ENCODE peak calls at places on chromosomes 12 and 14, in nine cellular contexts. K is tibial nerve, Q is heart left ventricle, Z is psoas muscle, P is stomach, O is upper lobe of right lung, L is fibroblast of lung, R is HL-60, A is PC-3. E is an unnamed sample.

GRCh38 chr12:5524769-5525436 is 93.0 kb downstream of the NTF3 start:
- DNase-seq in K (peak), Q (no peak), Z (no peak), P (no peak), O (no peak), L (no peak), R (no peak), A (no peak), E (no peak)

GRCh38 chr12:133180669-133181068 is 626 bp upstream of the ZNF268 start:
- DNase-seq in K (no peak), Q (no peak), Z (no peak), P (no peak), O (no peak), L (no peak), R (no peak), A (no peak), E (no peak)

GRCh38 chr14:24051789-24052655 is at the start of gene CARMIL3:
- DNase-seq in K (no peak), Q (peak), Z (peak), P (peak), O (peak), L (peak), R (no peak), A (peak), E (peak)

GRCh38 chr12:74415633-74416032 is 122.0 kb upstream of the ATXN7L3B start:
- DNase-seq in K (no peak), Q (no peak), Z (no peak), P (no peak), O (no peak), L (peak), R (no peak), A (peak), E (peak)

GRCh38 chr12:118035194-118036041 is 18.9 kb downstream of the RFC5 start:
- DNase-seq in K (no peak), Q (no peak), Z (no peak), P (no peak), O (no peak), L (peak), R (no peak), A (peak), E (no peak)

GRCh38 chr14:61174395-61175386 is 106.4 kb downstream of the TMEM30B start:
- DNase-seq in K (no peak), Q (no peak), Z (no peak), P (no peak), O (no peak), L (peak), R (no peak), A (peak), E (peak)

GRCh38 chr14:105568859-105569766 is 42.7 kb downstream of the TMEM121 start:
- DNase-seq in K (no peak), Q (no peak), Z (no peak), P (no peak), O (no peak), L (no peak), R (no peak), A (no peak), E (no peak)

GRCh38 chr12:116604151-116604550 is 45.0 kb downstream of the MAP1LC3B2 start:
- DNase-seq in K (peak), Q (no peak), Z (no peak), P (no peak), O (no peak), L (no peak), R (no peak), A (no peak), E (no peak)

GRCh38 chr12:120468846-120469449 is 600 bp downstream of the SRSF9 start:
- DNase-seq in K (peak), Q (no peak), Z (peak), P (peak), O (peak), L (no peak), R (no peak), A (no peak), E (peak)

GRCh38 chr12:50221228-50222008 is 54.2 kb upstream of the CERS5 start:
- DNase-seq in K (peak), Q (no peak), Z (no peak), P (no peak), O (no peak), L (peak), R (no peak), A (peak), E (no peak)

GRCh38 chr12:31687101-31687527 is 27.6 kb downstream of the ETFBKMT start:
- DNase-seq in K (no peak), Q (no peak), Z (no peak), P (no peak), O (no peak), L (no peak), R (peak), A (no peak), E (no peak)

GRCh38 chr14:66563731-66564130 is 55.8 kb downstream of the GPHN start:
- DNase-seq in K (no peak), Q (no peak), Z (no peak), P (no peak), O (no peak), L (no peak), R (no peak), A (no peak), E (no peak)

GRCh38 chr12:106226884-106227640 is 20.8 kb downstream of the CKAP4 start:
- DNase-seq in K (peak), Q (no peak), Z (no peak), P (no peak), O (no peak), L (peak), R (no peak), A (peak), E (peak)

GRCh38 chr14:96055065-96055752 is 16.0 kb downstream of the C14orf132 start:
- DNase-seq in K (no peak), Q (no peak), Z (no peak), P (peak), O (no peak), L (peak), R (no peak), A (no peak), E (no peak)

GRCh38 chr12:112979281-112979680 is 962 bp downstream of the OAS2 start:
- DNase-seq in K (no peak), Q (peak), Z (no peak), P (peak), O (no peak), L (no peak), R (no peak), A (peak), E (peak)

GRCh38 chr12:100020370-100020769 is 35.6 kb upstream of the ANKS1B start:
- DNase-seq in K (no peak), Q (no peak), Z (no peak), P (no peak), O (no peak), L (no peak), R (no peak), A (peak), E (no peak)

GRCh38 chr12:84069699-84070098 is 842.9 kb downstream of the SLC6A15 start:
- DNase-seq in K (no peak), Q (no peak), Z (no peak), P (no peak), O (no peak), L (no peak), R (no peak), A (no peak), E (no peak)

GRCh38 chr12:102201662-102202061 is 4.0 kb upstream of the PMCH start:
- DNase-seq in K (no peak), Q (no peak), Z (no peak), P (no peak), O (no peak), L (no peak), R (no peak), A (no peak), E (no peak)

GRCh38 chr12:5807090-5807414 is 138.0 kb downstream of the ANO2 start:
- DNase-seq in K (no peak), Q (no peak), Z (no peak), P (no peak), O (no peak), L (no peak), R (no peak), A (peak), E (peak)

GRCh38 chr12:122345042-122345441 is 77.4 kb downstream of the CLIP1 start:
- DNase-seq in K (no peak), Q (no peak), Z (no peak), P (no peak), O (no peak), L (no peak), R (no peak), A (no peak), E (no peak)

GRCh38 chr12:62536546-62536945 is 69.9 kb downstream of the MON2 start:
- DNase-seq in K (no peak), Q (no peak), Z (no peak), P (no peak), O (no peak), L (no peak), R (no peak), A (no peak), E (no peak)
- H3K27ac ChIP-seq in K (no peak), Q (no peak), Z (no peak), P (no peak), O (no peak), L (no peak), R (no peak), A (no peak), E (no peak)

GRCh38 chr14:29166507-29166906 is 399.9 kb downstream of the FOXG1 start:
- DNase-seq in K (no peak), Q (no peak), Z (no peak), P (no peak), O (no peak), L (no peak), R (no peak), A (peak), E (no peak)
- TF ChIP-seq CTCF in K (no peak), Q (no peak), Z (no peak), P (no peak), O (no peak), L (no peak), R (no peak), A (peak), E (no peak)

DNA sequence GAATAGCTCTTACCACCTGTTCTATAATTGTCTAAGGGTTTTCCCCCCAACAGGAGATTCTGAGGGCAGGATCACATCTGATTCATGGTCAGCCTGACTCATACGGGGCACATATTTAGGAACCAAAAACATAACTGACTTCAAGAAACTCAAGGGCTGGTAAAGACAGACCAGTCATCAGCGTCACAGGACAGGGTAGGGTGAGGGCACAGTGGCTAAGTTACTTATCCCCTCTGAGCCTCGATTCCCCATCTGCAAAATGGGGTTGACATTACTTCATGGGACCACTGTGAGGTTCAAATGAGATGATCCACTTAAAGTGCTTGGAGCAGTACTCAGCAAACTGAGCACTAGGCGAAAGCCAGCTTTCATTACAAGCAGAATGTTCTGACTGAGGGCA is 606 bp downstream of the CINP start:
- DNase-seq in K (no peak), Q (no peak), Z (no peak), P (no peak), O (no peak), L (peak), R (no peak), A (peak), E (peak)
- H3K27ac ChIP-seq in K (peak), Q (peak), Z (peak), P (peak), O (peak), L (peak), R (peak), A (peak), E (peak)

GRCh38 chr12:32921397-32921796 is 24.8 kb upstream of the PKP2 start:
- DNase-seq in K (no peak), Q (no peak), Z (no peak), P (no peak), O (no peak), L (no peak), R (no peak), A (peak), E (peak)

GRCh38 chr12:32920506-32921085 is 24.0 kb upstream of the PKP2 start:
- DNase-seq in K (no peak), Q (no peak), Z (no peak), P (no peak), O (no peak), L (no peak), R (no peak), A (peak), E (peak)

GRCh38 chr12:32917094-32917611 is 20.6 kb upstream of the PKP2 start:
- DNase-seq in K (peak), Q (no peak), Z (no peak), P (no peak), O (no peak), L (peak), R (no peak), A (peak), E (peak)

GRCh38 chr12:32922546-32923297 is 26.1 kb upstream of the PKP2 start:
- DNase-seq in K (no peak), Q (no peak), Z (no peak), P (no peak), O (no peak), L (no peak), R (no peak), A (no peak), E (no peak)

DNA sequence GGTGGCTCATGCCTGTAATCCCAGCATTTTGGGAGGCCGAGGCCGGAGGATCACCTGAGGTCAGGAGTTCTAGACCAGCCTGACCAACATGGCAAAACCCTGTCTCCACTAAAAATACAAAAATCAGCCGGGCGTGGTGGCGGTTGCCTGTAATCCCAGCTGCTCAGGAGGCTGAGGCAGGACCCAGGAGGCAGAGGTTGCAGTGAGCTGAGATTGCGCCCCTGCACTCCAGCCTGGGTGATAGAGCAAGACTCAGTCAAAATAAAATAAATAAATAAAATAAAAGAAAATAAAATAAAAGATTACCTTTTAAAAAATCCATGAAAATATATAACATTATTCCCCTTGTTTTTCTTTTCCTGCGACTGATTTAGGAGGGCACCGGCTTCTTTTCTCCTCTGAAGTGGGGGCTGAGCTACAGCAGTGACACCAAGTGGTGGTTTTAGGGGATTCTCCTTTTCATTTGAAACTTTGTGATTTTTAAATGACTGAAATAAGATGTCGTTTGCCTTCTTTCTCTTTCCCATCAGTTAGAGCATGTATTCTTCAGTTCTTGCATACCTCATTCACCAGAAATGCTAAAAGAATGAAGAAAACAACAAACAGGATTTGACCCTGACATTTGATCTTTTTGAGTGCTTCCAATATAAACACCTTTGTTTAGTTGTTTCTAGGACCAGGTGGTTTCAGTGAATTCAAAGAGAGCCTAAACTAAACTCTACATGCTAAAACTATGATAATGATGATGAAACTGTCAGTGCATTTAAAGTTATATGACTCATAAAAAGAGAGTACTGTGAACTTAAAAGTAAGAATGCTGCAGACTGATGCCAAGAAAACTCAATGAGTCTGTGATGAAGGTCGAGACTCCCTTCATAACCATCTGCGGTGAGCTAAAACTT is 22.6 kb upstream of the PKP2 start:
- DNase-seq in K (no peak), Q (no peak), Z (no peak), P (no peak), O (no peak), L (peak), R (no peak), A (peak), E (peak)
- TF ChIP-seq CTCF in K (peak), Q (peak), Z (peak), P (peak), O (peak), L (no peak), R (no peak), A (peak), E (peak)

GRCh38 chr12:132030367-132031038 is 80.8 kb downstream of the EP400 start:
- DNase-seq in K (no peak), Q (peak), Z (no peak), P (no peak), O (no peak), L (peak), R (no peak), A (peak), E (no peak)

GRCh38 chr12:132028111-132028510 is 78.4 kb downstream of the EP400 start:
- DNase-seq in K (no peak), Q (no peak), Z (no peak), P (no peak), O (no peak), L (no peak), R (no peak), A (no peak), E (no peak)

GRCh38 chr12:132026796-132027500 is 77.2 kb downstream of the EP400 start:
- DNase-seq in K (no peak), Q (no peak), Z (no peak), P (no peak), O (peak), L (no peak), R (no peak), A (no peak), E (no peak)

GRCh38 chr12:132027636-132028035 is 77.9 kb downstream of the EP400 start:
- DNase-seq in K (no peak), Q (no peak), Z (no peak), P (no peak), O (no peak), L (no peak), R (no peak), A (no peak), E (no peak)

GRCh38 chr12:132029503-132030300 is 80.0 kb downstream of the EP400 start:
- DNase-seq in K (no peak), Q (no peak), Z (no peak), P (no peak), O (no peak), L (no peak), R (no peak), A (peak), E (no peak)
- H3K27ac ChIP-seq in K (no peak), Q (peak), Z (peak), P (no peak), O (no peak), L (no peak), R (no peak), A (peak), E (no peak)

GRCh38 chr14:46490150-46490769 is 161.3 kb downstream of the RPL10L start:
- DNase-seq in K (no peak), Q (no peak), Z (no peak), P (no peak), O (no peak), L (no peak), R (no peak), A (peak), E (peak)
- TF ChIP-seq CTCF in K (no peak), Q (no peak), Z (no peak), P (peak), O (peak), L (no peak), R (no peak), A (peak), E (no peak)

DNA sequence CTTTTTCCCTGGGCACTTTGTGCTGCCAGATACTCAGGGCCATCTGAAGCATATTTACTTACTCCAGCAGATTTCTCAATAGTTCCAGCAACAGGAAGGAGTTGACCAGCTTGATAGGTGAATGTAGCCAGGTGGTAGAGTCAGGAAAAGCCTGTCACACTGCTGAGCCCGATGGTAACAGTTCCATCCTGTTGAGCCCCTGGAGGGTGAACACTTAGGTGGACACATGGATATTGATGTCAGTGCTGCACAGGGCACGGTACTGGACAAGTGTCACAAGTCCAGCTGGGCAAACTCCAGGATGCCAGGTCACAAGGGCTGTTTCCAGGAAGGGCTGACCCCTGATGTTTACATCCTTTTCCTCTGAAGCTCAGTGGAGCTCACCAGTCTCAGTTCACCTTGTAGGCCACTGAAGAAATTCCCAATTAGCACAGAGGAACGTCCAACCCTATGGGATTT is 2.3 kb upstream of the SMOC1 start:
- DNase-seq in K (no peak), Q (no peak), Z (no peak), P (no peak), O (no peak), L (no peak), R (no peak), A (no peak), E (no peak)
- H3K27ac ChIP-seq in K (no peak), Q (no peak), Z (no peak), P (no peak), O (no peak), L (no peak), R (no peak), A (no peak), E (no peak)